ENCODE peak calls at places on chromosomes 12 and 14, in eight cellular contexts. C is tibial nerve; H is NCI-H748 treated with DMSO at 0.1 percent for 48 hours; S is BE2C; N is NCI-H2081; F is NCI-H446 treated with DMSO at 0.1 percent for 48 hours; K is activated T-helper 1 cell treated with anti-CD3 and anti-CD28 coated beads, Interleukin-2, amount 50 U/mL, for 16 hours; R is neural crest cell. U is an unnamed sample.

GRCh38 chr14:69069020-69069421 is 83.9 kb downstream of the DCAF5 start:
- DNase-seq in R (no peak), H (no peak), N (no peak), F (no peak), K (no peak), S (no peak), C (no peak), U (no peak)

GRCh38 chr12:88298761-88299242 is 156.7 kb downstream of the TMTC3 start:
- DNase-seq in F (peak; percentile 10), K (no peak), H (no peak), N (no peak), R (no peak), S (no peak), C (no peak), U (no peak)

GRCh38 chr14:103641181-103641580 is 12.2 kb downstream of the KLC1 start:
- DNase-seq in K (no peak), C (no peak), H (no peak), N (no peak), R (no peak), S (no peak), F (no peak), U (peak; percentile 29)

GRCh38 chr14:33692762-33693161 is 258.1 kb downstream of the EGLN3 start:
- DNase-seq in N (no peak), H (no peak), K (no peak), S (no peak), R (no peak), F (no peak), C (no peak), U (peak; percentile 18)

GRCh38 chr12:91179315-91179714 is 3.3 kb downstream of the DCN start:
- DNase-seq in H (no peak), F (no peak), C (peak; percentile 57), K (no peak), R (no peak), N (no peak), S (no peak), U (no peak)

GRCh38 chr14:101357559-101358319 is 203.6 kb upstream of the DIO3 start:
- DNase-seq in S (no peak), N (no peak), C (no peak), H (no peak), R (no peak), F (no peak), K (no peak), U (no peak)

GRCh38 chr12:585062-586061 is 77.9 kb downstream of the NINJ2 start:
- DNase-seq in F (peak; percentile 32), S (no peak), N (no peak), C (no peak), R (no peak), H (no peak), K (no peak), U (no peak)

GRCh38 chr12:66269757-66270383 is 32.4 kb upstream of the HELB start:
- DNase-seq in S (no peak), H (peak; percentile 19), F (peak; percentile 33), R (peak; percentile 1), K (no peak), N (peak; percentile 32), C (peak; percentile 37), U (peak; percentile 59)

GRCh38 chr12:115384391-115384790 is 700.4 kb upstream of the TBX3 start:
- DNase-seq in R (no peak), S (no peak), K (no peak), H (no peak), F (no peak), N (no peak), C (no peak), U (no peak)

GRCh38 chr14:70660967-70661871 is 19.5 kb downstream of the TTC9 start:
- DNase-seq in N (peak; percentile 23), F (no peak), C (no peak), R (no peak), K (no peak), S (no peak), H (no peak), U (no peak)